ENCODE peak calls at places on chromosomes 3 and 15, in nine cellular contexts. Z is AG09319, T is heart right ventricle, R is cardiac muscle cell, P is Panc1, I is suprapubic skin, H is heart left ventricle, C is fibroblast of pulmonary artery, K is endothelial cell. D is an unnamed sample.

GRCh38 chr3:33096103-33096868 is 660 bp downstream of the GLB1 start:
- DNase-seq in P (no peak), I (peak; percentile 80), T (peak; percentile 35), H (peak; percentile 54), Z (no peak), R (peak; percentile 48), K (peak; percentile 47), C (peak; percentile 37), D (peak; percentile 35)

GRCh38 chr15:70200003-70200410 is 102.3 kb upstream of the TLE3 start:
- DNase-seq in R (no peak), Z (no peak), K (no peak), I (no peak), P (no peak), T (no peak), C (no peak), H (no peak), D (no peak)

GRCh38 chr15:59622289-59622688 is 10.7 kb downstream of the GCNT3 start:
- DNase-seq in Z (no peak), T (no peak), H (no peak), I (no peak), P (peak; percentile 45), R (peak; percentile 51), K (peak; percentile 68), C (peak; percentile 60), D (peak; percentile 92)

GRCh38 chr15:41513282-41514227 is at the start of gene LTK:
- DNase-seq in I (no peak), P (no peak), H (no peak), Z (no peak), C (no peak), K (no peak), R (peak; percentile 74), T (no peak), D (no peak)

GRCh38 chr15:55587321-55588069 is 650 bp downstream of the PYGO1 start:
- DNase-seq in Z (no peak), T (peak; percentile 5), K (peak; percentile 33), C (peak; percentile 47), R (peak; percentile 66), H (no peak), I (peak; percentile 64), P (no peak), D (peak; percentile 36)

GRCh38 chr3:52983336-52983807 is 62.5 kb downstream of the SFMBT1 start:
- DNase-seq in R (no peak), H (no peak), K (no peak), Z (no peak), I (no peak), C (no peak), T (no peak), P (no peak), D (no peak)

GRCh38 chr15:53453253-53454105 is 306.0 kb downstream of the WDR72 start:
- DNase-seq in R (no peak), C (no peak), T (no peak), P (no peak), H (no peak), Z (no peak), K (no peak), I (no peak), D (peak; percentile 27)

GRCh38 chr15:75639191-75639708 is 774 bp downstream of the IMP3 start:
- DNase-seq in T (no peak), C (peak; percentile 34), H (no peak), Z (no peak), R (no peak), K (no peak), I (no peak), P (no peak), D (no peak)

GRCh38 chr3:179410317-179410716 is 41.0 kb downstream of the GNB4 start:
- DNase-seq in R (no peak), C (peak; percentile 8), Z (no peak), T (no peak), H (no peak), K (no peak), I (no peak), P (no peak), D (no peak)

GRCh38 chr15:73593278-73594074 is 39.7 kb downstream of the NPTN start:
- DNase-seq in Z (no peak), H (peak; percentile 57), C (peak; percentile 67), R (no peak), K (no peak), I (no peak), T (peak; percentile 71), P (no peak), D (no peak)

GRCh38 chr3:56251343-56251945 is 216.8 kb downstream of the ERC2 start:
- DNase-seq in K (peak; percentile 50), P (peak; percentile 18), I (no peak), T (peak; percentile 32), C (peak; percentile 84), R (peak; percentile 71), H (peak; percentile 7), Z (peak; percentile 44), D (peak; percentile 50)

GRCh38 chr3:197811343-197811742 is 20.3 kb downstream of the LRCH3 start:
- DNase-seq in K (no peak), I (peak; percentile 82), P (no peak), T (peak; percentile 54), H (peak; percentile 35), C (peak; percentile 97), R (no peak), Z (peak; percentile 78), D (no peak)

GRCh38 chr3:128983293-128984069 is 10.4 kb downstream of the CFAP92 start:
- DNase-seq in Z (no peak), R (no peak), P (no peak), K (no peak), T (no peak), H (no peak), C (no peak), I (no peak), D (no peak)

GRCh38 chr3:16366-16765 is 180.2 kb upstream of the CHL1 start:
- DNase-seq in C (no peak), K (no peak), R (no peak), T (no peak), Z (no peak), H (no peak), I (no peak), P (no peak), D (no peak)

GRCh38 chr15:87345955-87346354 is 910.6 kb downstream of the NTRK3 start:
- DNase-seq in Z (no peak), K (no peak), T (no peak), I (no peak), P (no peak), C (no peak), R (no peak), H (no peak), D (no peak)

GRCh38 chr15:90956551-90957104 is 1.9 kb downstream of the RCCD1 start:
- DNase-seq in C (peak; percentile 74), I (no peak), P (no peak), H (peak; percentile 70), K (peak; percentile 96), Z (no peak), T (peak; percentile 78), R (peak; percentile 85), D (peak; percentile 22)
- TF ChIP-seq CTCF in C (peak; percentile 48), I (peak; percentile 84), P (peak; percentile 99), H (peak; percentile 95), K (peak; percentile 95), Z (peak; percentile 65), T (peak; percentile 95), R (peak; percentile 98), D (peak; percentile 90)

GRCh38 chr3:2714856-2715255 is 395.3 kb downstream of the IL5RA start:
- DNase-seq in Z (no peak), H (no peak), P (no peak), K (no peak), C (no peak), T (no peak), R (no peak), I (no peak), D (no peak)

GRCh38 chr3:2711081-2711480 is 399.1 kb downstream of the IL5RA start:
- DNase-seq in C (no peak), R (peak; percentile 54), P (no peak), H (no peak), T (no peak), I (no peak), Z (no peak), K (no peak), D (no peak)

GRCh38 chr3:2713923-2714322 is 396.3 kb downstream of the IL5RA start:
- DNase-seq in T (no peak), P (no peak), R (no peak), I (no peak), C (no peak), Z (no peak), K (no peak), H (no peak), D (peak; percentile 4)
- TF ChIP-seq CTCF in T (peak; percentile 22), P (peak; percentile 7), R (no peak), I (no peak), C (no peak), Z (no peak), K (no peak), H (no peak), D (no peak)

GRCh38 chr15:69011641-69012040 is 2.9 kb upstream of the NOX5 start:
- DNase-seq in I (no peak), R (no peak), K (no peak), Z (no peak), P (no peak), H (no peak), T (no peak), C (no peak), D (no peak)

GRCh38 chr15:69015591-69015990 is 1.1 kb downstream of the NOX5 start:
- DNase-seq in R (no peak), T (no peak), H (no peak), C (no peak), K (no peak), Z (no peak), P (no peak), I (no peak), D (no peak)

GRCh38 chr15:69013726-69014406 is 629 bp upstream of the NOX5 start:
- DNase-seq in Z (no peak), I (no peak), R (no peak), K (no peak), C (no peak), T (no peak), H (no peak), P (no peak), D (no peak)

GRCh38 chr15:69014454-69014853 is at the start of gene NOX5:
- DNase-seq in P (no peak), I (no peak), C (no peak), T (no peak), Z (no peak), R (no peak), H (no peak), K (no peak), D (no peak)

DNA sequence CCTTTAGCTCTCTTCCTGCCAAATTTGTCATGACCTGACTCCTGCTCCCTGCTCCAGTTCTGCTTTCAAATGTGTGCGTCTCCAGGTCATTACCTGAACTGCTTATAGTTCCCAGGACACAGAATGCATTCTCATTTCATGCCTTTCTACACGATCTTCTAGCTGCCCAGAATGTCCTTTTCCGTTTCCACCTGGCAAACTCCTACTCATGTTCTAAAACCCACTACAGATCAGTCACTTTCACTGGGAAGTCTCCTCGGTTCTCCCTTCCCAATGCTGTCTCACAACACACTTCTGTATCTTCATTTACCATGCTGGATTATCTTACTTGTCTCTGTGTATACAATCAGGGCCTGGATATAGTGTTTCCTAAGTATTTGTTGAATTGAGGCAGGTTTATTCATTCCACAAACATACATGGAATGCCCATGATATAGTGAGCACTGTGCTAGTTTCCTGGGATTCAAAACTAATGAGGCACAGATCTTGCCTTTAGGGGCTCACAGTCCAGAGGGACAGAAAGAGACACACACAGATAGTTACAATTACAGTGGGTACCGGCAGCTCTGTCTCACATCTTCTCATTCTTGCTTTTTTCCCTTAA is 1.6 kb upstream of the NOX5 start:
- DNase-seq in K (no peak), T (no peak), I (no peak), H (no peak), Z (no peak), P (no peak), C (no peak), R (no peak), D (no peak)
- TF ChIP-seq CTCF in K (no peak), T (no peak), I (no peak), H (no peak), Z (no peak), P (no peak), C (no peak), R (no peak), D (no peak)

GRCh38 chr3:140148824-140149390 is 213.9 kb downstream of the CLSTN2 start:
- DNase-seq in Z (no peak), K (no peak), I (no peak), H (no peak), C (no peak), T (no peak), P (no peak), R (no peak), D (no peak)
- TF ChIP-seq CTCF in Z (no peak), K (no peak), I (no peak), H (no peak), C (no peak), T (no peak), P (no peak), R (no peak), D (no peak)